ENCODE peak calls at places on chromosomes 4 and X, in nine cellular contexts. B is NAMALWA; P is NCI-H510A treated with DMSO at 0.1 percent for 48 hours; C is activated CD4-positive, CD25-positive, alpha-beta regulatory T cell; D is KBM-7; O is kidney epithelial cell; W is NCI-H774; T is EL; L is B cell. Y is an unnamed sample.

GRCh38 chr4:39933689-39934590 is 43.8 kb downstream of the PDS5A start:
- DNase-seq in B (no peak), P (no peak), C (no peak), D (no peak), O (no peak), W (no peak), T (peak; percentile 57), L (no peak), Y (no peak)

GRCh38 chrX:107684956-107685385 is 56.7 kb downstream of the PRPS1 start:
- DNase-seq in B (peak; percentile 16), P (no peak), C (no peak), D (peak; percentile 99), O (no peak), W (no peak), T (peak; percentile 3), L (no peak), Y (peak; percentile 97)

GRCh38 chr4:156362581-156362980 is 408.9 kb upstream of the CTSO start:
- DNase-seq in B (no peak), P (no peak), C (no peak), D (no peak), O (no peak), W (no peak), T (peak; percentile 72), L (no peak), Y (no peak)

GRCh38 chrX:10217218-10217617 is 60.4 kb downstream of the CLCN4 start:
- DNase-seq in B (peak; percentile 24), P (no peak), C (no peak), D (peak; percentile 37), O (no peak), W (no peak), T (peak; percentile 4), L (no peak), Y (peak; percentile 54)

GRCh38 chr4:181896609-181897008 is 346.6 kb upstream of the TENM3 start:
- DNase-seq in B (no peak), P (no peak), C (no peak), D (no peak), O (no peak), W (no peak), T (no peak), L (no peak), Y (no peak)

GRCh38 chr4:47615385-47615784 is 130.3 kb downstream of the ATP10D start:
- DNase-seq in B (no peak), P (no peak), C (no peak), D (no peak), O (no peak), W (no peak), T (peak; percentile 28), L (no peak), Y (no peak)

GRCh38 chr4:15385928-15386327 is 41.9 kb upstream of the C1QTNF7 start:
- DNase-seq in B (no peak), P (no peak), C (no peak), D (no peak), O (no peak), W (no peak), T (no peak), L (no peak), Y (no peak)

GRCh38 chrX:37825225-37825842 is 22.0 kb downstream of the DYNLT3 start:
- DNase-seq in B (peak; percentile 72), P (peak; percentile 33), C (peak; percentile 24), D (peak; percentile 77), O (no peak), W (no peak), T (peak; percentile 16), L (peak; percentile 14), Y (peak; percentile 73)

GRCh38 chr4:38150766-38151165 is 190.6 kb downstream of the PTTG2 start:
- DNase-seq in B (no peak), P (no peak), C (no peak), D (no peak), O (no peak), W (no peak), T (peak; percentile 68), L (no peak), Y (no peak)

GRCh38 chrX:108380222-108380621 is 58.0 kb downstream of the COL4A6 start:
- DNase-seq in B (no peak), P (no peak), C (no peak), D (no peak), O (no peak), W (no peak), T (no peak), L (no peak), Y (no peak)

GRCh38 chrX:101619336-101619735 is 1.5 kb upstream of the ARMCX6 start:
- DNase-seq in B (peak; percentile 13), P (peak; percentile 81), C (no peak), D (peak; percentile 67), O (no peak), W (no peak), T (peak; percentile 4), L (no peak), Y (no peak)

GRCh38 chrX:133985164-133986007 is at the start of gene GPC3:
- DNase-seq in B (no peak), P (peak; percentile 74), C (no peak), D (peak; percentile 17), O (no peak), W (peak; percentile 61), T (no peak), L (peak; percentile 67), Y (no peak)

Y was measured in NB4.